ENCODE peak calls at places on chromosomes 11 and 22, in nine cellular contexts. Y is A673, B is gastrocnemius medialis, Q is small intestine, H is A549, Z is Peyer's patch, M is H9, K is heart right ventricle, U is left ventricle myocardium inferior. G is an unnamed sample.

GRCh38 chr11:287821-288327 is 1.1 kb upstream of the PGGHG start:
- DNase-seq in Y (no peak), Z (peak; percentile 86), U (peak; percentile 18), H (no peak), K (peak; percentile 7), M (peak; percentile 52), B (peak; percentile 9), Q (peak; percentile 86), G (peak; percentile 22)

GRCh38 chr11:121540627-121541026 is 87.9 kb upstream of the SORL1-AS1 start:
- DNase-seq in Z (no peak), Q (no peak), K (no peak), H (no peak), M (no peak), U (no peak), B (no peak), Y (peak; percentile 32), G (no peak)

GRCh38 chr11:72058416-72059034 is 21.8 kb downstream of the NUMA1 start:
- DNase-seq in Q (no peak), U (no peak), K (no peak), H (no peak), M (no peak), B (peak; percentile 67), Y (no peak), Z (no peak), G (no peak)

GRCh38 chr11:71307811-71308645 is 55.7 kb upstream of the SHANK2 start:
- DNase-seq in K (no peak), M (peak; percentile 19), Y (no peak), B (no peak), Z (peak; percentile 5), H (no peak), Q (no peak), U (no peak), G (no peak)

GRCh38 chr11:69957849-69958248 is 120.3 kb upstream of the ANO1 start:
- DNase-seq in B (no peak), Z (no peak), Q (no peak), H (no peak), Y (no peak), U (no peak), K (no peak), M (no peak), G (no peak)

GRCh38 chr11:45485070-45485716 is 180.2 kb downstream of the CHST1 start:
- DNase-seq in Y (no peak), B (no peak), Z (no peak), H (no peak), U (no peak), K (no peak), Q (no peak), M (no peak), G (no peak)

GRCh38 chr11:609355-609811 is 6.4 kb downstream of the IRF7 start:
- DNase-seq in Q (no peak), Z (no peak), U (no peak), B (no peak), M (no peak), H (no peak), K (no peak), Y (no peak), G (no peak)

GRCh38 chr11:61133956-61134662 is 27.1 kb downstream of the VPS37C start:
- DNase-seq in M (no peak), Z (no peak), B (no peak), K (no peak), Y (no peak), U (no peak), Q (no peak), H (no peak), G (no peak)

GRCh38 chr22:23742505-23743264 is 8.2 kb downstream of the ZNF70 start:
- DNase-seq in Q (no peak), K (no peak), H (no peak), B (peak; percentile 96), M (no peak), Y (no peak), Z (no peak), U (peak; percentile 57), G (no peak)

GRCh38 chr22:40055143-40055926 is 60.6 kb downstream of the FAM83F start:
- DNase-seq in M (no peak), H (no peak), U (no peak), B (no peak), Z (no peak), K (no peak), Y (no peak), Q (peak; percentile 82), G (no peak)

GRCh38 chr22:40051322-40051721 is 56.6 kb downstream of the FAM83F start:
- DNase-seq in M (no peak), H (no peak), B (no peak), Q (no peak), K (no peak), U (no peak), Y (no peak), Z (no peak), G (no peak)

GRCh38 chr22:40056163-40056958 is 61.6 kb downstream of the FAM83F start:
- DNase-seq in Z (no peak), B (no peak), U (no peak), Y (no peak), K (no peak), H (no peak), M (no peak), Q (no peak), G (no peak)

GRCh38 chr22:40053460-40053859 is 58.7 kb downstream of the FAM83F start:
- DNase-seq in M (no peak), K (no peak), Q (no peak), Y (no peak), B (no peak), U (no peak), H (no peak), Z (no peak), G (no peak)

GRCh38 chr22:40054486-40054885 is 59.7 kb downstream of the FAM83F start:
- DNase-seq in K (no peak), Z (no peak), U (no peak), H (no peak), M (no peak), Y (no peak), B (no peak), Q (no peak), G (no peak)
- H3K27ac ChIP-seq in K (no peak overlapping the region), Z (no peak overlapping the region), U (no peak overlapping the region), H (no peak overlapping the region), M (no peak overlapping the region), Y (no peak overlapping the region), B (no peak overlapping the region), Q (no peak overlapping the region), G (no peak overlapping the region)

GRCh38 chr11:128877726-128878125 is 10.6 kb upstream of the KCNJ1 start:
- DNase-seq in H (no peak), B (no peak), M (no peak), Q (no peak), U (no peak), Z (peak; percentile 18), K (no peak), Y (no peak), G (no peak)

GRCh38 chr11:128881221-128881620 is 9.9 kb upstream of the KCNJ5 start:
- DNase-seq in Z (peak; percentile 4), K (no peak), H (no peak), U (no peak), M (no peak), Q (no peak), B (no peak), Y (peak; percentile 62), G (no peak)

GRCh38 chr11:128876133-128876650 is 9.1 kb upstream of the KCNJ1 start:
- DNase-seq in Z (peak; percentile 29), Q (no peak), H (no peak), M (no peak), K (no peak), B (no peak), U (no peak), Y (no peak), G (no peak)

GRCh38 chr11:128879817-128880216 is 11.3 kb upstream of the KCNJ5 start:
- DNase-seq in Y (no peak), H (no peak), Q (no peak), K (no peak), M (no peak), U (no peak), Z (peak; percentile 26), B (no peak), G (no peak)

DNA sequence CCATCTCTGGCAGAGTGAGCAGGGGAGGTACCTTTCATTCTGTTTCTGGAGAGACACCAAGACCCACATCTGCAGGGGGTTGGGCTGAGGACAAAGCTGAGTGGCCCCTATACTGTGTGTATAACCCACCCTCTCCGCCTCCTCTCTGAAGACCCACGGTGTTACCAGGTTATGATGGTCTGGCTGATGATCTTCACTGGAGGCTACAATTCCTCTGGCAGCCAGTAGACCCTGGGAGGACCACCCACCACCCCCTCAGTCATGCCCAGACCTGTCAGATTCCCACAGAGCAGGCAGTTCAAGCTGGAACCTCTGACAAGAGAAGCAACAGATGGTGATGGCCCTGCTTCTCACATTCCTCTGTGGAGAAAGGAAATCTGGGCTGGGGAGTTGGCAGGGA is 11.4 kb upstream of the KCNJ1 start:
- DNase-seq in Y (no peak), U (no peak), B (no peak), K (no peak), M (no peak), Q (no peak), Z (peak; percentile 21), H (no peak), G (no peak)
- H3K4me1 ChIP-seq in Y (peaks cover 4% of the 10 kb centered on the region), U (no peaks in the 10 kb centered on the region), B (no peaks in the 10 kb centered on the region), K (no peaks in the 10 kb centered on the region), M (no peaks in the 10 kb centered on the region), Q (no peaks in the 10 kb centered on the region), Z (no peaks in the 10 kb centered on the region), H (no peaks in the 10 kb centered on the region), G (no peaks in the 10 kb centered on the region)

DNA sequence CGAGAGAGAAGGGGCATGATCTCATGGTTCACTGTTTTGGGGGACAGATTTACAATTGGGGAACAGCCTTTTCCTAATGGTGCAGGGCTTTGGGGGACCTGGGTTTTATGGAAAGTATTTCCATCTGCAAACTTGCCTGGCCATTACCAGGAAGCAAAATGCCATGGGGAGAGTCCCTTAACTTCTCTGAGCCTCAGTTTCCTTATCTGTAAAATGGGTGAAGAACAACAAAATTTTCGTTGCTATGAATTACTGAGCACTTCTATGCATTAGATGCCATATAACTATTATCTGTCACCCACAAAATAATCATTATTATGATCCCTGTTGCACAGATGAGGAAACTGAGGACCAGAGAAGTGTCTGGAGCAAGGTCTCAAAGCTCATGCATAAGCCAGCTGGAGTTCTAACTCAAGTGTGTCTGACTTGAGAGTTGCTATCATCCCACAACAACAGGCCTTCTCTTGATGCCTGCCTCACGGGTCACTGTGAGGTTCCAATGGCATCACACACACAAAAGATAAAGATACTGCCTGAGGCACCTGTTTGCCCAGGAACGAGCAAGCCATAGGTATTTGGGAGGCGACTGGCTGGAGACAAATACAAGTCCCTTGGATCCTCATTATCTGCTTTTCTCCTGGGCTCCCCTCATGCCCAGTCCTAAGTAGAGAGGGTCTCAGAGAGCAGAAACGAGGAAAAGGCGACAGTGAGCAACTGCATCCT is 15.8 kb downstream of the TPST2 start:
- DNase-seq in Z (no peak), H (no peak), M (no peak), Y (no peak), B (no peak), U (no peak), Q (no peak), K (no peak), G (no peak)
- H3K27ac ChIP-seq in Z (no peak overlapping the region), H (no peak overlapping the region), M (no peak overlapping the region), Y (no peak overlapping the region), B (no peak overlapping the region), U (peak overlapping the region; percentile 43), Q (no peak overlapping the region), K (peak overlapping the region; percentile 13), G (no peak overlapping the region)

DNA sequence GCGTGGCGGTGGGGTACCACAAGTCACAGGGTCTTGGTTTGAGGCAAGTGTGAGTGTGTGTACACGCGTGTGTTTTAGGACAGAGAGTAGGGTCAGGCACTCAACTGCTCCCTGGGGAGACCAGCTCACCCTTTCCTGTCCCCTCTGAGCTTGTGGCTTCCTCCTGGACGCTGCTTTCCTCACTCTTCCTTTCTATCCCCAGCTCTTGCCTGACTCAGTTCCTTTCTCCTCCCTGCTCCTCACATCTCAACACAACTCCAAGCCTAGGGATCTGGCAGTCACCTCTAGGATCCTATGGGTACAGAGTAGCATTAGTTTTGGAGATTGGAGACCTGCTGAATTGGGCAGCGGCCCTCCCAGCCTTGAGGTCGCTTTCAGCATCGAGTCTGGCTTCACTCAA is 4.1 kb downstream of the CLCF1 start:
- DNase-seq in Y (no peak), B (no peak), M (no peak), Q (no peak), K (no peak), Z (no peak), H (no peak), U (no peak), G (no peak)
- H3K4me1 ChIP-seq in Y (peaks cover 45% of the 10 kb centered on the region), B (peaks cover 8% of the 10 kb centered on the region), M (peaks cover 7% of the 10 kb centered on the region), Q (peaks cover 3% of the 10 kb centered on the region), K (peaks cover 34% of the 10 kb centered on the region), Z (peaks cover 30% of the 10 kb centered on the region), H (peaks cover 75% of the 10 kb centered on the region), U (peaks cover 66% of the 10 kb centered on the region), G (peaks cover 5% of the 10 kb centered on the region)

G was measured in uterus.